ENCODE peak calls at places on chromosomes 4 and X, in nine cellular contexts. Z, T, G, W, J, S, H, N and D are unnamed samples. For H3K4me1, the result is how much of the 10 kb centered on the place peaks cover.

GRCh38 chr4:40480291-40480690 is 145.2 kb downstream of the CHRNA9 start:
- DNase-seq in Z (no peak), T (no peak), G (no peak), W (no peak), J (no peak), S (no peak), H (no peak), N (no peak), D (no peak)

GRCh38 chrX:150450519-150451177 is 87.5 kb downstream of the MAMLD1 start:
- DNase-seq in Z (no peak), T (peak), G (no peak), W (no peak), J (no peak), S (no peak), H (no peak), N (no peak), D (no peak)

GRCh38 chrX:69320116-69320515 is 154.9 kb upstream of the PJA1 start:
- DNase-seq in Z (no peak), T (no peak), G (no peak), W (no peak), J (no peak), S (no peak), H (no peak), N (no peak), D (no peak)

GRCh38 chrX:132271330-132271729 is 52.1 kb upstream of the RAP2C start:
- DNase-seq in Z (no peak), T (no peak), G (peak), W (no peak), J (no peak), S (no peak), H (no peak), N (no peak), D (no peak)

GRCh38 chrX:153642313-153642654 is 4.7 kb upstream of the DUSP9 start:
- DNase-seq in Z (no peak), T (no peak), G (peak), W (no peak), J (peak), S (no peak), H (no peak), N (peak), D (no peak)

GRCh38 chrX:107773206-107773605 is 2.4 kb downstream of the TSC22D3 start:
- DNase-seq in Z (no peak), T (no peak), G (no peak), W (no peak), J (no peak), S (no peak), H (peak), N (peak), D (no peak)

GRCh38 chrX:53093177-53093655 is 726 bp upstream of the KANTR start:
- DNase-seq in Z (peak), T (peak), G (peak), W (peak), J (peak), S (peak), H (peak), N (peak), D (no peak)

GRCh38 chr4:29853843-29854242 is 866.3 kb upstream of the PCDH7 start:
- DNase-seq in Z (no peak), T (no peak), G (no peak), W (no peak), J (no peak), S (no peak), H (no peak), N (peak), D (no peak)

GRCh38 chr4:157221895-157222763 is 1.6 kb downstream of the GRIA2 start:
- DNase-seq in Z (no peak), T (no peak), G (peak), W (no peak), J (peak), S (no peak), H (peak), N (peak), D (peak)

GRCh38 chr4:82599336-82599735 is 37.5 kb upstream of the TMEM150C start:
- DNase-seq in Z (no peak), T (no peak), G (no peak), W (no peak), J (no peak), S (no peak), H (peak), N (peak), D (no peak)

GRCh38 chr4:77481856-77482255 is 123.8 kb upstream of the CXCL13 start:
- DNase-seq in Z (no peak), T (no peak), G (peak), W (no peak), J (no peak), S (no peak), H (no peak), N (no peak), D (no peak)

GRCh38 chr4:68948985-68949384 is 2.6 kb downstream of the UGT2A3 start:
- DNase-seq in Z (no peak), T (no peak), G (no peak), W (no peak), J (no peak), S (no peak), H (no peak), N (no peak), D (no peak)

GRCh38 chr4:30717208-30718020 is 2.8 kb upstream of the PCDH7 start:
- DNase-seq in Z (peak), T (no peak), G (peak), W (peak), J (peak), S (no peak), H (peak), N (peak), D (peak)

GRCh38 chr4:53057679-53058078 is 195.6 kb downstream of the RASL11B start:
- DNase-seq in Z (no peak), T (no peak), G (no peak), W (no peak), J (no peak), S (no peak), H (no peak), N (no peak), D (no peak)

GRCh38 chr4:80202784-80203553 is 5.7 kb downstream of the PRDM8 start:
- DNase-seq in Z (peak), T (peak), G (peak), W (peak), J (peak), S (peak), H (no peak), N (peak), D (no peak)

GRCh38 chr4:123866796-123867195 is 470.2 kb downstream of the SPRY1 start:
- DNase-seq in Z (no peak), T (no peak), G (no peak), W (no peak), J (no peak), S (no peak), H (no peak), N (no peak), D (no peak)

GRCh38 chrX:107715331-107716044 is 60.1 kb downstream of the TSC22D3 start:
- DNase-seq in Z (no peak), T (peak), G (peak), W (no peak), J (no peak), S (peak), H (no peak), N (no peak), D (no peak)

GRCh38 chr4:94472056-94472826 is 20.5 kb downstream of the PDLIM5 start:
- DNase-seq in Z (no peak), T (no peak), G (peak), W (no peak), J (no peak), S (no peak), H (no peak), N (no peak), D (no peak)

GRCh38 chr4:28675582-28675981 is 1814.9 kb downstream of the STIM2 start:
- DNase-seq in Z (no peak), T (no peak), G (peak), W (no peak), J (no peak), S (no peak), H (no peak), N (no peak), D (no peak)

GRCh38 chr4:61820136-61820535 is 620.0 kb downstream of the ADGRL3 start:
- DNase-seq in Z (no peak), T (no peak), G (no peak), W (no peak), J (no peak), S (no peak), H (no peak), N (no peak), D (no peak)

GRCh38 chr4:10690185-10690907 is 5.8 kb upstream of the CLNK start:
- DNase-seq in Z (no peak), T (no peak), G (no peak), W (no peak), J (no peak), S (no peak), H (no peak), N (no peak), D (no peak)

GRCh38 chr4:173319696-173320095 is 14.5 kb downstream of the HMGB2 start:
- DNase-seq in Z (no peak), T (no peak), G (peak), W (no peak), J (no peak), S (no peak), H (no peak), N (no peak), D (no peak)

GRCh38 chr4:141534985-141535384 is 101.4 kb upstream of the IL15 start:
- DNase-seq in Z (no peak), T (no peak), G (no peak), W (no peak), J (no peak), S (no peak), H (no peak), N (no peak), D (no peak)

GRCh38 chr4:1033840-1034551 is 22.6 kb downstream of the FGFRL1 start:
- DNase-seq in Z (peak), T (no peak), G (peak), W (peak), J (no peak), S (no peak), H (no peak), N (no peak), D (no peak)
- H3K4me1 ChIP-seq in Z (under half), T (under half), G (under half), W (under half), J (under half), S (under half), H (under half), N (under half), D (under half)

DNA sequence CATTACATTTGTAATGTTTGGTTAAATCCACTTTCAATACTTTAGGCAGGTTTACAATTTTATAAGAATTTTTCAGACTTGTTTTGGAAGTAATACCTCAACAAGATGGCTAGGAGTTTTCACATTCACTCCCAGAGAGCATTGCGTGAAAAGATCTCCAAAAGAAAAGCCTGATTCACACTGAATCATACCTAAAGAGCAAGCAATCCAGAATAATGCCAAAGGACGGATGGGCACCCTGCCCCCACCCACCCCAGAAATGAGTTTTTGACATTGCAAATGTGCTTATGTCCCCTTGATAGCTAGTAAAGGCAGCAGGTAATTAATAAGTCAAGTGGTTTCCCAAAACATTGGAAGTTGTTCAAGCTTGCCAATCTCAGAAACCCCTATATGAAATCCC is 557.7 kb upstream of the TENM3 start:
- DNase-seq in Z (no peak), T (no peak), G (peak), W (no peak), J (no peak), S (no peak), H (no peak), N (no peak), D (no peak)
- H3K4me1 ChIP-seq in Z (under half), T (under half), G (under half), W (under half), J (under half), S (under half), H (under half), N (under half), D (under half)

GRCh38 chr4:64821612-64822011 is 412.4 kb upstream of the TECRL start:
- DNase-seq in Z (no peak), T (no peak), G (no peak), W (no peak), J (no peak), S (no peak), H (no peak), N (no peak), D (no peak)
- H3K4me1 ChIP-seq in Z (under half), T (under half), G (under half), W (under half), J (under half), S (under half), H (under half), N (under half), D (under half)

DNA sequence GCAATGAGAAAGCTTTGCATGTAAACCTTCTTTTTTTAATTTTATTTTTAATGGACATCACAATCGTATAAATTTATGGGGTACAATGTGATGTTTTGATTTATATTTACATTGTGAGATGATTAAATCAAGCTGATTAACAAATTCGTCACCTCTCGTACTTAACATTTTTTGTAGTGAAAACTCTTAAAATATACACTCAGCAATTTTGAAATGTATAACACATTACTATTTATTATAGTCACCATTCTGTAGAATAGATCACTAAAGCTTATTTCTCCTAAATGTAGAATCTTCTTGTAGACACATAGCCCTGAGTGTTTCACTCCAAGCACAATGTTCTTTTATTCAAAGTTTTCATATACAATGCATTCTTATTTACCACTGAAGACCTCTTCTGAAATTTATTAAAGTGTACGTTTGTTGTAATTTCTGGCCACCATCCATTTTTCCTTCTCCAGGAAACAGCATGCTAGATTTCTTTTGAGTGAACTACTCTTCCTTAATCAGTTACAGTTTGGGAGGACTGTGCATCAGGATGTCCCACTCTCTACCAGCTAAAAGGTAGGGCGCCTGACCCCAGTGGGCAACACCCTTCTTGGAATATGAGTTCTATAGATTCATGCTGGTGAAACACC is 4.4 kb upstream of the RBBP7 start:
- DNase-seq in Z (no peak), T (no peak), G (no peak), W (no peak), J (no peak), S (no peak), H (no peak), N (no peak), D (no peak)
- H3K4me1 ChIP-seq in Z (under half), T (under half), G (under half), W (under half), J (under half), S (under half), H (under half), N (under half), D (under half)

GRCh38 chr4:7041246-7041645 is 1.9 kb upstream of the TADA2B start:
- DNase-seq in Z (no peak), T (no peak), G (no peak), W (no peak), J (no peak), S (no peak), H (no peak), N (no peak), D (no peak)
- H3K4me1 ChIP-seq in Z (under half), T (under half), G (under half), W (under half), J (under half), S (under half), H (under half), N (under half), D (under half)